ENCODE peak calls at places on chromosome 11, in four cellular contexts. H, I, U and Q are unnamed samples.

GRCh38 chr11:47714554-47715081 is 551 bp downstream of the AGBL2 start:
- DNase-seq in H (peak), U (peak), I (peak), Q (no peak)

GRCh38 chr11:49995559-49995958 is 13.2 kb upstream of the OR4C12 start:
- DNase-seq in I (peak), H (peak), U (no peak), Q (peak)

GRCh38 chr11:11574373-11574772 is 47.4 kb downstream of the GALNT18 start:
- DNase-seq in U (no peak), I (no peak), H (no peak), Q (no peak)

GRCh38 chr11:19551454-19551853 is 161.2 kb upstream of the NAV2 start:
- DNase-seq in H (no peak), I (no peak), U (no peak), Q (no peak)

GRCh38 chr11:128796275-128796674 is 70.8 kb downstream of the KCNJ1 start:
- DNase-seq in I (no peak), U (no peak), H (peak), Q (no peak)

GRCh38 chr11:117654856-117655255 is 142.2 kb downstream of the DSCAML1 start:
- DNase-seq in I (no peak), H (no peak), U (no peak), Q (no peak)

GRCh38 chr11:80586464-80586863 is 1145.6 kb upstream of the TENM4 start:
- DNase-seq in U (no peak), I (no peak), H (no peak), Q (no peak)

GRCh38 chr11:121755191-121755590 is 302.4 kb upstream of the SORL1-AS1 start:
- DNase-seq in U (no peak), H (no peak), I (peak), Q (no peak)

GRCh38 chr11:128400382-128401203 is 186.8 kb downstream of the ETS1 start:
- DNase-seq in I (no peak), H (peak), U (no peak), Q (no peak)

GRCh38 chr11:78806214-78807004 is 231.7 kb upstream of the NARS2 start:
- DNase-seq in H (no peak), I (no peak), U (no peak), Q (no peak)
- H3K9ac ChIP-seq in H (no peak), I (no peak), U (no peak), Q (no peak)

GRCh38 chr11:73324116-73324515 is 16.0 kb downstream of the ARHGEF17 start:
- DNase-seq in U (no peak), I (no peak), H (no peak), Q (no peak)

GRCh38 chr11:73322986-73323306 is 14.9 kb downstream of the ARHGEF17 start:
- DNase-seq in I (no peak), H (no peak), U (no peak), Q (no peak)

GRCh38 chr11:73323464-73323863 is 15.4 kb downstream of the ARHGEF17 start:
- DNase-seq in H (peak), U (no peak), I (peak), Q (peak)

GRCh38 chr11:73325036-73325981 is 17.2 kb downstream of the ARHGEF17 start:
- DNase-seq in I (no peak), H (peak), U (no peak), Q (no peak)

GRCh38 chr11:73324665-73325035 is 16.6 kb downstream of the ARHGEF17 start:
- DNase-seq in U (no peak), I (no peak), H (no peak), Q (no peak)
- H3K9ac ChIP-seq in U (no peak), I (no peak), H (peak), Q (no peak)

DNA sequence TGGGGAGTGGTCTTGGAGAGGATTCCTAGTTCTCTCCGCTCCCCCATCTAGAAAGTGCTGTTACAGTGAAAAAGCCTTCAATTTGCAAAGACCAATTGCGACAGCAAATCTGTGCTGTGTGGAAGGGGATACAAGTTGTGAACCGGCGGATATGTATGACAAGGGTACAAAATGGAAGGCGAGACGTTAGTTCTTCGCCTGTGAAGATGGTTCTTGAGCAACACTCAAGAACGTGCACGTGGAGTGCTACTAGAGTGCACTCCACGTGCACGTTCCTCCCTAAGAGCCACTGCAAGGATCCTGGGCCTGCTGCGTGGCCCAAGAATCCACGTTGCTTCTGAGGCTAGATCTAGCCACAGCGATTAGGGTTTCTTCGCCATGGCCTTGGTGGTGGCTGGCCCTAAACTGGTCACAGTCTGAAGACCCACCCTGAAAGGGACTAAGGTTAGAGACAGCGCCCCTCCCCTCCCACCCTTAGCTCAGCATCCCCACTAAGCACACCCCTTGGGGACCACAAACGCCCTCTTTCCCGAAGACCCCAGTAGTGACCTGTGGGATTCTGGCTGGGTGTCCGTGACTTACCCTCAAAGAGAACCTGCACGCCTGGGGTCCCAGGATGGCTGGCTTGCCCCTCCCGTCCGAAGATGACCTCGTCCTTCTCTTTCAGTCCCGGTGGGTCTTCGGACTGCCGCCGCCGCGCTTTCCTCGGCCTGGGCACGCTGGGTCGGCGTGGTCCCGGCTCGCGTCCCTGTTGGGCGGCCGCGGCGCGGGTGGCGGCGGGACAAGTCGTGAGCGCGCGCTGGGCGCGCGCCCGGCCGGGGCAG is 519 bp upstream of the PDE3B start:
- DNase-seq in H (no peak), U (no peak), I (peak), Q (no peak)
- H3K9ac ChIP-seq in H (peak), U (peak), I (no peak), Q (peak)

GRCh38 chr11:123654566-123655081 is at the start of gene SCN3B:
- DNase-seq in U (peak), H (peak), I (peak), Q (peak)
- H3K9ac ChIP-seq in U (peak), H (no peak), I (no peak), Q (peak)

GRCh38 chr11:71338806-71339177 is 86.4 kb upstream of the SHANK2 start:
- DNase-seq in I (no peak), H (no peak), U (no peak), Q (no peak)

GRCh38 chr11:71333473-71333872 is 81.1 kb upstream of the SHANK2 start:
- DNase-seq in U (no peak), I (no peak), H (no peak), Q (no peak)

GRCh38 chr11:71334191-71334590 is 81.8 kb upstream of the SHANK2 start:
- DNase-seq in H (no peak), U (no peak), I (no peak), Q (no peak)

GRCh38 chr11:71336996-71337772 is 84.8 kb upstream of the SHANK2 start:
- DNase-seq in I (no peak), U (no peak), H (no peak), Q (no peak)

DNA sequence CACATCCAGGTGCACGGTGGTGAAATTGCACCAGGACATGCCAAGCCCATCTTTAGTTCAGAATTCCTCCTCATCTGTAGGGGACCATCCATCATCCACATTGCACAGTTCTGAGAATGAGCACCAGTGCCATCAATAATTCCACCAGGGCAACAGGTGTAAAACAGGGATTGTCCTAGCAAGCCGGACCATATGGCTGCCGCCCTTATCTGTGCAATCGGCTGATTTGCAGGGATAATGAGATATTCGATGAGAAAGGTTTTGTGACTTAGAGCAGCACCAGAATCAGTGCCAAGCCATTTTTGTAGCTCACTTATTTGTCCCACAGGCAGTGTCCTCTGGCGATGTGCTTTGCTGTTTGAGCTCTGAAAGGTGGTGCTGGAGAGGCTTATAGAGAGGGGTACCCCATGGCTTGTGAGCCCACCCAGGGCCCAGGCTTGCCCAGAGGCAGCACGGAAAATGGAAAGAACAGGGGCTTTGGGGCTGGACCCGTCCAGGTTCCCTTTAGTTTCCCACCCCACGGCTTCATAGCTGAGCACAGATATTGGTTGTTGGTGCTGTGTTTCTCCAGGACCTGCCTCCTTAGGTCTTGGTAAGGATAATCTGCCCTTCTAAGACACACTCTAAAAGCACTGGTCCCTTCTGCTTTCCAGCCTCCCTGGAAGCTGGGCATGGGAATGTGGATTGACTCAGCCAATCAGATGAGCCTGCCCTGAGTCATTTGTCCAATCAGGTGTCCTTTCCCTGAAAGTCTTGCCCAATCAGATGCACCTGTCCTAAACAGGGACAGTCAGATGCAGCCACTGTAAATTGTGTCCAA is 84.0 kb upstream of the SHANK2 start:
- DNase-seq in U (no peak), I (no peak), H (no peak), Q (no peak)
- H3K9ac ChIP-seq in U (no peak), I (no peak), H (no peak), Q (no peak)

GRCh38 chr11:115739121-115739520 is 234.9 kb upstream of the CADM1 start:
- DNase-seq in I (peak), U (peak), H (no peak), Q (peak)
- H3K9ac ChIP-seq in I (no peak), U (no peak), H (no peak), Q (no peak)

DNA sequence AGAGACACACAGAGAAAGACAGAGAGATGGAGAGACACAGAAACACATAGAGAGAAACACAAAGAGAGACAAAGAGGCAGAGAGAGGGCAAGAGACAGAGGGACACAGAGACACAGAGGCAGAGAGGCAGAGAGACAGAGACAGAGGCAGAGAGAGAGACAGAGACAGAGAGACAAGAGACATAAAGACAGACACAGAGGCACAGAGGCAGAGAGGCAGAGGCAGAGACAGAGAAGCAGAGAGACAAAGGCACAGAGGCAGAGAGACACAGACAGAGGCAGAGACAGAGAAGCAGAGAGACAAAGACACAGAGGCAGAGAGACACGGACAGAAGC is 6.3 kb downstream of the TNNI2 start:
- DNase-seq in U (no peak), I (no peak), H (no peak), Q (no peak)
- H3K9ac ChIP-seq in U (no peak), I (no peak), H (peak), Q (no peak)